ENCODE peak calls at places on chromosome 9, in five cellular contexts. N is HepG2, K is neural progenitor cell, G is astrocyte, C is WERI-Rb-1. F is an unnamed sample. For H3K27me3 and H3K36me3, the result is how much of the 10 kb centered on the place peaks cover.

GRCh38 chr9:132851421-132851792 is 26.7 kb downstream of the AK8 start:
- DNase-seq in C (no peak), G (no peak), N (peak), K (no peak), F (no peak)

GRCh38 chr9:122463828-122464632 is 13.7 kb downstream of the OR1J1 start:
- DNase-seq in C (peak), N (peak), K (peak), G (no peak), F (peak)

GRCh38 chr9:19922476-19923118 is 133.8 kb upstream of the SLC24A2 start:
- DNase-seq in N (peak), C (peak), K (peak), G (peak), F (peak)

GRCh38 chr9:124629600-124629999 is 122.4 kb upstream of the NR5A1 start:
- DNase-seq in C (no peak), G (peak), N (no peak), K (no peak), F (no peak)

GRCh38 chr9:93678199-93679019 is 102.0 kb downstream of the PHF2 start:
- DNase-seq in N (no peak), G (no peak), C (peak), K (no peak), F (peak)

GRCh38 chr9:125467341-125467740 is 205.7 kb downstream of the GAPVD1 start:
- DNase-seq in K (no peak), N (no peak), G (no peak), C (no peak), F (no peak)

GRCh38 chr9:134442087-134442470 is 115.8 kb downstream of the RXRA start:
- DNase-seq in K (no peak), N (no peak), C (no peak), G (no peak), F (no peak)

GRCh38 chr9:5953743-5954707 is 61.4 kb downstream of the RANBP6 start:
- DNase-seq in N (no peak), C (no peak), G (no peak), K (no peak), F (no peak)

GRCh38 chr9:69861011-69861410 is 40.4 kb downstream of the CFAP95 start:
- DNase-seq in G (no peak), N (no peak), K (no peak), C (no peak), F (no peak)

GRCh38 chr9:99026271-99026955 is 78.5 kb upstream of the TGFBR1 start:
- DNase-seq in N (no peak), G (no peak), C (no peak), K (no peak), F (no peak)

GRCh38 chr9:27339661-27340295 is 42.8 kb upstream of the EQTN start:
- DNase-seq in K (no peak), C (no peak), G (no peak), N (no peak), F (no peak)

GRCh38 chr9:114469091-114469853 is 36.0 kb downstream of the WHRN start:
- DNase-seq in G (no peak), N (no peak), K (no peak), C (no peak), F (no peak)

GRCh38 chr9:101486693-101487442 is 46.8 kb upstream of the RNF20 start:
- DNase-seq in K (peak), N (no peak), C (peak), G (peak), F (peak)

GRCh38 chr9:120619751-120620655 is 40.0 kb upstream of the CDK5RAP2 start:
- DNase-seq in C (peak), N (peak), G (peak), K (peak), F (peak)

GRCh38 chr9:123649909-123650308 is 280.0 kb downstream of the DENND1A start:
- DNase-seq in G (no peak), N (no peak), C (no peak), K (no peak), F (no peak)

GRCh38 chr9:126623314-126623666 is 9.6 kb downstream of the LMX1B start:
- DNase-seq in G (no peak), N (no peak), K (no peak), C (no peak), F (no peak)
- H3K27me3 ChIP-seq in G (half or more), N (under half), K (half or more), C (half or more), F (half or more)

GRCh38 chr9:130433168-130433946 is 11.4 kb upstream of the ASS1 start:
- DNase-seq in K (peak), N (no peak), G (peak), C (no peak), F (peak)
- H3K4me3 ChIP-seq in K (peak), N (peak), G (peak), C (no peak), F (peak)

GRCh38 chr9:95446984-95447383 is 69.8 kb downstream of the PTCH1 start:
- DNase-seq in C (no peak), G (no peak), N (no peak), K (no peak), F (peak)

GRCh38 chr9:95450171-95451107 is 66.3 kb downstream of the PTCH1 start:
- DNase-seq in K (peak), C (no peak), N (no peak), G (no peak), F (no peak)

GRCh38 chr9:95447660-95448420 is 68.9 kb downstream of the PTCH1 start:
- DNase-seq in G (no peak), N (no peak), C (no peak), K (peak), F (peak)

GRCh38 chr9:95446259-95446658 is 70.5 kb downstream of the PTCH1 start:
- DNase-seq in K (no peak), G (no peak), C (no peak), N (no peak), F (no peak)

DNA sequence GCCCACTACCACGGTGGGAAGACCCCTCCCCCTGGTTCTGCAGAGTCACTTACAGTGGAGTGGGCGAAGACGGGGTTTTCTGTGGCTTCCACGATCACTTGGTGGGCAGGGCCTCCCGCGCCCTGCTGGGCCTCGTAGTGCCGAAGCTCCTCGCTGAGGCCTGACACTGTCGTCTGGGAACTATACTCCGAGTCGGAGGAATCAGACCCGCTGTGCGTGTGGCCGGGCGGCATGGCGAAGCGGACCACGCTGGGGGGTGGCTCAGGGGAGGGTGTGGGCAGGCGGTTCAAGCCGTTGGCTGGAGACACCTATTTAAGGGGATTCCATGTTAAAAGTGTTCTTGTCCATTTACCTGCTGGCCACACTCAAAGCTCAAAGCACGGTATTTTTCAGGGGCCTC is 67.8 kb downstream of the PTCH1 start:
- DNase-seq in N (no peak), G (no peak), K (no peak), C (no peak), F (peak)
- H3K36me3 ChIP-seq in N (under half), G (under half), K (under half), C (half or more), F (under half)

GRCh38 chr9:74557577-74557976 is 60.4 kb downstream of the RORB start:
- DNase-seq in C (no peak), K (no peak), N (no peak), G (no peak), F (no peak)
- H3K27me3 ChIP-seq in C (under half), K (under half), N (under half), G (under half), F (under half)

DNA sequence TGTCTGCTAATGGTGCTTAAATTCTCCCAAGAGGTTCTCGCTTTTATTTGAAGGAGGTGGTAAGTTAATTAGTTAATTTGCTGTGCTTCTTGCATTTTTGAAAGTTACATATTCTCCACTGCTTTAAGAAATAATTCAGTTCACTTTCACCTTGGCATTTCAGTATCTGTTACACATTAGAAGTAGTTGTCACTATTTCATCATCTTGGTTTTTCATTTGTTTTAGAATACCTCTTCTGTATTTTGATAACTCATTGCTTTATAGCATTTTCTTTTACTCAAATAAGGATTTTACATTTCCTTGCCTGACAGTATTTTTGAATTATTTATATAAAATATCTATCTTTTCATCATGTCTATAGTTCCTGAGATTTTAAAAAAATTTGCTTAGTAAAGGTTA is 9.2 kb downstream of the NIPSNAP3B start:
- DNase-seq in G (no peak), N (no peak), K (no peak), C (no peak), F (no peak)
- H3K4me3 ChIP-seq in G (no peak), N (no peak), K (no peak), C (no peak), F (no peak)

GRCh38 chr9:2802494-2802921 is 41.4 kb downstream of the PUM3 start:
- DNase-seq in K (no peak), G (no peak), N (peak), C (no peak), F (no peak)

GRCh38 chr9:2798423-2798822 is 45.5 kb downstream of the PUM3 start:
- DNase-seq in K (no peak), G (no peak), C (no peak), N (no peak), F (no peak)

DNA sequence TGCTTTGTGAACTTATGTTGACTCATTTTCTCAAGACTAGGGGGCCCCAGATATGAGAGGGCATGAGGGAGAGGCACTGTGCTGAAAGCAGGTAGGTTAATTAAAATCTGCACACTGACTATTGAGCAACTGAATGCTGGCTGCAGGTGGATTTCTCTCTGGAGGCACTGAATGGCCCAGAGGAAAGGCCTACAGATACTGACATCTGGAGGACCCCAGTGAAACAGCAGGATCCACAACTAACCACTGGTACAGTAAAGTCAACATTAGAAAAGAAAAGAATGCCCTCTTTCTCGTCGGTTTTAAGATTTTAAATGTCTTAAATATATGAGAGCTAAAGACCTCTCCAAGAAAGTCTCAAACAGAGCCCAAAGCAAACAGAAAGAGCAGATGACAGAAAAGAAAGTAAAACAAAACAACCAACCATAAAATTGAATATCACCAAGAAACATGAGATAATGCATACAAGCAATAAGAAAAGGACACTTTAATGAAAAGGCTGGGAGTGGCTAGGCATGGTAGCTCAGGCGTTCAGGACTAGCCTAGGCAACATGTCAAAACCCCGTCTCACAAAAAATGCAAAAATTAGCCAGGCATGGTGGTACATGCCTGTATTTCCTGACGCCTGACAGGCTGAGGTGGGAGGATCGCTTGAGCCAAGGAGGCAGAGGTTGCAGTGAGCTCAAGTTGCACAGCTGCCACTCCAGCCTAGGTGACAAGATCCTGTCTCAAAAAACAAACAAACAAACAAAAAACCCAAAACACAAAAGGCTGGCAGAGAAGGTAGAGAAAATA is 43.3 kb downstream of the PUM3 start:
- DNase-seq in C (peak), K (peak), N (peak), G (no peak), F (peak)
- H3K36me3 ChIP-seq in C (under half), K (under half), N (under half), G (half or more), F (under half)

DNA sequence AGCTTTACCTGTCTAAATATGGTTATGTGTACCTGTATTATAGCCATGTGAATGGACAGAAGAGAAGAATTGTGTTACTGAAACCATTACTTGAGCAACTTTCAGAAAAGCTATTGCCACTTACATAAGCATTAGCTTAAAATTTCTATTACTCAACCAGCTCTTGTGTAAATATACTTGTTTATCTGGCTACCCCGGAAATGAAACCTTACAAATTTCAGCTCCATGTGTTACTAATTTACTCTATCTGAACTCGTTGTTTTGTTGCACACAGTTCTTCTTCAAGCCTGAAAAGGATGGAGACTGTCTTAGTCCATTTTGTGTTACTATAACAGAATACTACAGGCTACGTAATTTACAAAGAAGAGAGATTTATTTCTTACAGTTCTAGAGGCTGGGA is 22.5 kb upstream of the ADAMTSL1 start:
- DNase-seq in K (no peak), N (no peak), G (no peak), C (no peak), F (no peak)
- H3K27me3 ChIP-seq in K (under half), N (under half), G (under half), C (under half), F (under half)

F was measured in H7.